ENCODE peak calls at places on chromosomes 7 and 10, in four cellular contexts. P is NCI-H460, U is immature natural killer cell, J is substantia nigra. Y is an unnamed sample.

GRCh38 chr7:22864855-22865606 is 42.4 kb upstream of the TOMM7 start:
- DNase-seq in U (no peak), J (no peak), P (no peak), Y (no peak)

GRCh38 chr10:128078136-128078969 is 47.9 kb downstream of the MKI67 start:
- DNase-seq in J (no peak), U (peak; percentile 48), P (peak; percentile 64), Y (peak; percentile 35)

GRCh38 chr7:22791204-22792158 is 31.2 kb downstream of the TOMM7 start:
- DNase-seq in U (no peak), P (no peak), J (no peak), Y (no peak)

GRCh38 chr10:30637881-30638467 is 8.4 kb upstream of the LYZL2 start:
- DNase-seq in U (no peak), J (no peak), P (peak; percentile 64), Y (no peak)

GRCh38 chr10:60382946-60383681 is 6.6 kb downstream of the ANK3 start:
- DNase-seq in U (no peak), P (no peak), J (no peak), Y (no peak)

GRCh38 chr7:22561356-22561755 is 61.4 kb upstream of the STEAP1B start:
- DNase-seq in P (peak; percentile 89), U (no peak), J (no peak), Y (no peak)

GRCh38 chr7:23713285-23714235 is 3.5 kb downstream of the STK31 start:
- DNase-seq in P (no peak), J (no peak), U (no peak), Y (no peak)

GRCh38 chr7:94632338-94633024 is 23.5 kb downstream of the SGCE start:
- DNase-seq in P (no peak), U (no peak), J (no peak), Y (no peak)

GRCh38 chr7:157622000-157622399 is 285.2 kb downstream of the DNAJB6 start:
- DNase-seq in U (no peak), P (no peak), J (no peak), Y (no peak)

GRCh38 chr7:70669859-70670258 is 462.1 kb upstream of the GALNT17 start:
- DNase-seq in U (peak; percentile 81), J (no peak), P (no peak), Y (no peak)

GRCh38 chr10:71274901-71275796 is 43.9 kb upstream of the SLC29A3 start:
- DNase-seq in J (no peak), U (no peak), P (no peak), Y (no peak)

GRCh38 chr10:132253092-132253687 is 54.6 kb downstream of the STK32C start:
- DNase-seq in J (no peak), P (no peak), U (no peak), Y (no peak)

GRCh38 chr10:111551001-111551400 is 474.2 kb downstream of the ADRA2A start:
- DNase-seq in U (no peak), P (no peak), J (no peak), Y (no peak)

GRCh38 chr7:49158321-49158720 is 234.0 kb downstream of the CDC14C start:
- DNase-seq in J (no peak), P (no peak), U (no peak), Y (no peak)

GRCh38 chr7:51021906-51022570 is 239.3 kb upstream of the GRB10 start:
- DNase-seq in P (no peak), U (no peak), J (no peak), Y (no peak)

GRCh38 chr10:58189269-58189668 is 78.4 kb downstream of the IPMK start:
- DNase-seq in P (no peak), U (no peak), J (no peak), Y (no peak)

Y was measured in naive B cell.